ENCODE peak calls at places on chromosomes 3 and 15, in eight cellular contexts. L, P, C, J, N, T, Y and W are unnamed samples.

GRCh38 chr15:68083463-68083862 is 29.3 kb downstream of the PIAS1 start:
- DNase-seq in L (no peak), P (no peak), C (no peak), J (no peak), N (no peak), T (no peak), Y (no peak), W (no peak)

GRCh38 chr15:41017051-41017735 is 63.9 kb downstream of the CHAC1 start:
- DNase-seq in L (no peak), P (peak), C (no peak), J (no peak), N (no peak), T (no peak), Y (peak), W (no peak)

GRCh38 chr15:69679623-69680228 is 227.1 kb downstream of the RPLP1 start:
- DNase-seq in L (no peak), P (no peak), C (no peak), J (no peak), N (no peak), T (no peak), Y (no peak), W (no peak)

GRCh38 chr3:53159415-53160135 is 1.4 kb upstream of the PRKCD start:
- DNase-seq in L (no peak), P (no peak), C (peak), J (peak), N (no peak), T (no peak), Y (no peak), W (peak)

GRCh38 chr15:51377038-51377761 is 35.7 kb downstream of the GLDN start:
- DNase-seq in L (peak), P (peak), C (no peak), J (no peak), N (no peak), T (no peak), Y (no peak), W (no peak)

GRCh38 chr15:31051646-31052045 is 49.9 kb downstream of the TRPM1 start:
- DNase-seq in L (no peak), P (no peak), C (no peak), J (no peak), N (no peak), T (no peak), Y (no peak), W (no peak)

GRCh38 chr3:113736548-113737089 is 9.4 kb downstream of the NAA50 start:
- DNase-seq in L (peak), P (peak), C (no peak), J (no peak), N (no peak), T (peak), Y (peak), W (peak)

GRCh38 chr3:175526609-175527280 is 667.6 kb downstream of the NAALADL2 start:
- DNase-seq in L (no peak), P (peak), C (no peak), J (no peak), N (no peak), T (no peak), Y (no peak), W (no peak)

GRCh38 chr15:87907676-87908446 is 348.7 kb downstream of the NTRK3 start:
- DNase-seq in L (no peak), P (no peak), C (no peak), J (no peak), N (no peak), T (no peak), Y (no peak), W (no peak)

GRCh38 chr3:148459931-148460513 is 237.7 kb upstream of the AGTR1 start:
- DNase-seq in L (no peak), P (no peak), C (no peak), J (no peak), N (no peak), T (peak), Y (no peak), W (no peak)

GRCh38 chr15:78415284-78415683 is 22.7 kb upstream of the IREB2 start:
- DNase-seq in L (no peak), P (peak), C (no peak), J (no peak), N (no peak), T (no peak), Y (no peak), W (peak)

GRCh38 chr3:189982299-189982945 is 138.3 kb downstream of the P3H2 start:
- DNase-seq in L (no peak), P (no peak), C (no peak), J (no peak), N (no peak), T (no peak), Y (no peak), W (no peak)

GRCh38 chr15:67107014-67107812 is 41.8 kb downstream of the SMAD3 start:
- DNase-seq in L (no peak), P (peak), C (peak), J (peak), N (no peak), T (no peak), Y (no peak), W (no peak)

GRCh38 chr3:181358060-181358459 is 353.7 kb upstream of the SOX2 start:
- DNase-seq in L (no peak), P (peak), C (no peak), J (no peak), N (no peak), T (no peak), Y (no peak), W (no peak)

GRCh38 chr3:128573707-128574162 is 76.9 kb downstream of the RPN1 start:
- DNase-seq in L (no peak), P (no peak), C (no peak), J (no peak), N (no peak), T (no peak), Y (no peak), W (no peak)

GRCh38 chr3:184373422-184373821 is 4.6 kb downstream of the THPO start:
- DNase-seq in L (no peak), P (no peak), C (no peak), J (no peak), N (no peak), T (no peak), Y (no peak), W (no peak)

GRCh38 chr3:177427096-177427495 is 229.8 kb upstream of the TBL1XR1 start:
- DNase-seq in L (no peak), P (no peak), C (no peak), J (no peak), N (no peak), T (peak), Y (no peak), W (no peak)

GRCh38 chr15:85554852-85555521 is 174.6 kb downstream of the AKAP13 start:
- DNase-seq in L (peak), P (no peak), C (no peak), J (no peak), N (no peak), T (peak), Y (no peak), W (no peak)

GRCh38 chr15:28888302-28888894 is 2.6 kb downstream of the APBA2 start:
- DNase-seq in L (no peak), P (no peak), C (no peak), J (no peak), N (no peak), T (no peak), Y (no peak), W (no peak)

GRCh38 chr15:100913961-100914360 is 5.2 kb upstream of the LRRK1 start:
- DNase-seq in L (no peak), P (no peak), C (no peak), J (no peak), N (no peak), T (no peak), Y (no peak), W (no peak)

GRCh38 chr3:109927161-109927560 is 589.8 kb upstream of the DPPA4 start:
- DNase-seq in L (no peak), P (peak), C (no peak), J (no peak), N (no peak), T (no peak), Y (no peak), W (no peak)

GRCh38 chr3:47296562-47297302 is 14.0 kb downstream of the KLHL18 start:
- DNase-seq in L (peak), P (no peak), C (no peak), J (no peak), N (no peak), T (peak), Y (peak), W (no peak)

GRCh38 chr15:42387603-42388002 is 28.3 kb downstream of the CAPN3 start:
- DNase-seq in L (no peak), P (no peak), C (no peak), J (no peak), N (no peak), T (no peak), Y (no peak), W (no peak)

GRCh38 chr3:137217733-137218132 is 259.9 kb downstream of the IL20RB start:
- DNase-seq in L (no peak), P (no peak), C (no peak), J (no peak), N (no peak), T (no peak), Y (no peak), W (peak)

GRCh38 chr15:91528811-91529210 is 324.7 kb upstream of the SLCO3A1 start:
- DNase-seq in L (no peak), P (peak), C (no peak), J (no peak), N (no peak), T (no peak), Y (no peak), W (no peak)

GRCh38 chr3:195807681-195808121 is 4.0 kb downstream of the MUC4 start:
- DNase-seq in L (no peak), P (no peak), C (no peak), J (no peak), N (no peak), T (peak), Y (no peak), W (no peak)

GRCh38 chr15:32991544-32992192 is 202.8 kb downstream of the FMN1 start:
- DNase-seq in L (no peak), P (no peak), C (no peak), J (no peak), N (no peak), T (no peak), Y (no peak), W (no peak)

GRCh38 chr3:38549486-38549885 is 53.3 kb downstream of the EXOG start:
- DNase-seq in L (no peak), P (no peak), C (no peak), J (no peak), N (no peak), T (no peak), Y (no peak), W (no peak)

GRCh38 chr3:127451321-127451720 is 139.2 kb downstream of the TPRA1 start:
- DNase-seq in L (no peak), P (no peak), C (no peak), J (no peak), N (no peak), T (no peak), Y (no peak), W (no peak)

GRCh38 chr3:66466606-66467270 is 34.1 kb downstream of the LRIG1 start:
- DNase-seq in L (no peak), P (no peak), C (no peak), J (no peak), N (no peak), T (no peak), Y (no peak), W (peak)

GRCh38 chr3:127673191-127674098 is 693 bp downstream of the ABTB1 start:
- DNase-seq in L (no peak), P (peak), C (peak), J (peak), N (no peak), T (peak), Y (no peak), W (peak)

GRCh38 chr3:87191175-87191574 is 35.9 kb upstream of the CHMP2B start:
- DNase-seq in L (no peak), P (no peak), C (no peak), J (no peak), N (no peak), T (no peak), Y (no peak), W (no peak)

GRCh38 chr15:40296561-40297230 is 11.0 kb downstream of the PLCB2 start:
- DNase-seq in L (no peak), P (no peak), C (no peak), J (no peak), N (no peak), T (no peak), Y (no peak), W (no peak)

GRCh38 chr3:133570139-133570936 is 3.1 kb upstream of the CDV3 start:
- DNase-seq in L (no peak), P (peak), C (peak), J (no peak), N (no peak), T (peak), Y (no peak), W (peak)

GRCh38 chr3:127853681-127854080 is 31.4 kb upstream of the MGLL start:
- DNase-seq in L (no peak), P (no peak), C (peak), J (peak), N (no peak), T (peak), Y (no peak), W (peak)

GRCh38 chr15:84979651-84980050 is 2.0 kb upstream of the PDE8A start:
- DNase-seq in L (peak), P (no peak), C (peak), J (no peak), N (no peak), T (no peak), Y (no peak), W (peak)

GRCh38 chr15:56322444-56322843 is 42.8 kb upstream of the TEX9 start:
- DNase-seq in L (no peak), P (no peak), C (no peak), J (no peak), N (no peak), T (no peak), Y (no peak), W (no peak)